ENCODE peak calls at places on chromosomes 11 and 22, in eight cellular contexts. V, P, H, S, C, B, F and R are unnamed samples. For H3K36me3, the result is how much of the 10 kb centered on the place peaks cover.

GRCh38 chr22:38623357-38623756 is 32.8 kb downstream of the FAM227A start:
- DNase-seq in V (no peak), P (no peak), H (no peak), S (peak), C (no peak), B (no peak), F (no peak), R (peak)

GRCh38 chr11:69546735-69547370 is 65.4 kb downstream of the LINC01488 start:
- DNase-seq in V (no peak), P (no peak), H (no peak), S (peak), C (no peak), B (no peak), F (peak), R (no peak)

GRCh38 chr11:61918251-61919112 is 1.1 kb upstream of the RAB3IL1 start:
- DNase-seq in V (no peak), P (peak), H (no peak), S (no peak), C (no peak), B (peak), F (peak), R (no peak)

GRCh38 chr11:10990160-10990559 is 132.3 kb upstream of the ZBED5 start:
- DNase-seq in V (no peak), P (no peak), H (no peak), S (no peak), C (no peak), B (no peak), F (no peak), R (no peak)

GRCh38 chr11:65611028-65611757 is 2.8 kb downstream of the MAP3K11 start:
- DNase-seq in V (no peak), P (peak), H (peak), S (peak), C (no peak), B (no peak), F (no peak), R (peak)

GRCh38 chr11:86805873-86806310 is 5.5 kb downstream of the PRSS23 start:
- DNase-seq in V (no peak), P (no peak), H (no peak), S (no peak), C (no peak), B (no peak), F (no peak), R (no peak)

GRCh38 chr11:3747704-3748103 is 49.6 kb downstream of the NUP98 start:
- DNase-seq in V (no peak), P (no peak), H (no peak), S (no peak), C (no peak), B (no peak), F (no peak), R (no peak)

GRCh38 chr22:22032906-22033802 is 50.6 kb upstream of the TOP3B start:
- DNase-seq in V (no peak), P (no peak), H (no peak), S (no peak), C (no peak), B (no peak), F (no peak), R (no peak)

GRCh38 chr11:8219257-8220021 is 44.2 kb downstream of the LMO1 start:
- DNase-seq in V (peak), P (peak), H (no peak), S (no peak), C (no peak), B (peak), F (no peak), R (peak)

GRCh38 chr11:69284081-69284511 is 9.9 kb upstream of the MYEOV start:
- DNase-seq in V (no peak), P (no peak), H (no peak), S (no peak), C (no peak), B (no peak), F (no peak), R (no peak)

GRCh38 chr11:3835100-3835485 is 5.7 kb downstream of the RHOG start:
- DNase-seq in V (peak), P (no peak), H (no peak), S (no peak), C (no peak), B (no peak), F (no peak), R (no peak)

GRCh38 chr11:70471254-70471653 is 72.9 kb downstream of the CTTN start:
- DNase-seq in V (no peak), P (no peak), H (no peak), S (no peak), C (no peak), B (peak), F (peak), R (no peak)

GRCh38 chr22:49733631-49734030 is 94.0 kb downstream of the BRD1 start:
- DNase-seq in V (no peak), P (no peak), H (no peak), S (no peak), C (peak), B (no peak), F (no peak), R (peak)

GRCh38 chr11:72773696-72774095 is 20.2 kb downstream of the STARD10 start:
- DNase-seq in V (peak), P (no peak), H (no peak), S (no peak), C (no peak), B (no peak), F (no peak), R (no peak)

GRCh38 chr11:5564259-5565019 is 16.1 kb upstream of the OR52H1 start:
- DNase-seq in V (no peak), P (no peak), H (no peak), S (no peak), C (no peak), B (no peak), F (no peak), R (no peak)

GRCh38 chr22:21778705-21779363 is 43.2 kb upstream of the YPEL1 start:
- DNase-seq in V (no peak), P (no peak), H (no peak), S (no peak), C (no peak), B (no peak), F (no peak), R (no peak)

GRCh38 chr11:133829566-133829965 is 15.7 kb downstream of the SPATA19 start:
- DNase-seq in V (no peak), P (no peak), H (no peak), S (no peak), C (no peak), B (no peak), F (no peak), R (no peak)

DNA sequence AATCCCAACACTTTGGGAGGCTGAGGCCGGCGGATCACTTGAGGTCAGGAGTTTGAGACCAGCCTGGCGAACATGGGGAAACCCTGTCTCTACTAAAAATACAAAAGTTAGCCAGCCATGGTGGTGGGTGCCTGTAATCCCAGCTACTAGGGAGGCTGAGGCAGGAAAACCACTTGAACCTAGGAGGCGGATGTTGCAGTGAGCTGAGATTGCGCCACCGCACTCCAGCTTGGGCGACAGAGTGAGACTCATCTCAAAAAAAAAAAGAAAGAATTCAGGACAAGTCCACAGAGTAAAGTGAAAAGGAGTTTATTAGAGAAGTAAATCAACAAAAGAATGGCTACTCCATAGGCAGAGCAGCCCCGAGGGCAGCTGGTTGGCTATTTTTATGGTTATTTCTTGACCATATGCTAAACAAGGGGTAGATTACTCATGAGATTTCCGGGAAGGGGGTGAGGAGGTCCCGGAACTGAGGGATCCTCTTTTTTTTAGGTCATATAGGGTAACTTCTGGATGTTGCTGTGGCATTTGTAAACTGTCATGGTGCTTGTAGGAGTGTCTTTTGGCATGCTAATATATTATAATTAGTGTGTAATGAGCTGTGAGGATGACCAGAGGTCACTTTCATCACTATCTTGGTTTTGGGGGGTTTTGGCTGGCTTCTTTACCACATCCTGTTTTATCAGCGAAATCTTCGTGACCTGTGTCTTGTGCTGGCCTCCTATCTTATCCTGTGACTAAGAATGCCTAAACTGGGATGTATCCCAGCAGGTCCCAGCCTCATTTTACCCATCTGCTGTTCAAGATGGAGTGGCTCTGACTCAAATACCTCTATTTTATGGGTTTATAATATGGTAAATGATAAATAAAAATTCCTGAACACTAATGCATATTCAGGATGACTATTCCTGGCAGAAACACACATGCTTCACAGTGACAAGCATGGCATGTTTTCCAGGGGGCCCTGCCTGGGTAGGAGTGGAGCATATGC is 11.0 kb downstream of the KREMEN1 start:
- DNase-seq in V (no peak), P (no peak), H (no peak), S (no peak), C (no peak), B (no peak), F (no peak), R (no peak)
- H3K27ac ChIP-seq in V (no peak), P (no peak), H (no peak), S (no peak), C (peak), B (no peak), F (no peak), R (peak)

DNA sequence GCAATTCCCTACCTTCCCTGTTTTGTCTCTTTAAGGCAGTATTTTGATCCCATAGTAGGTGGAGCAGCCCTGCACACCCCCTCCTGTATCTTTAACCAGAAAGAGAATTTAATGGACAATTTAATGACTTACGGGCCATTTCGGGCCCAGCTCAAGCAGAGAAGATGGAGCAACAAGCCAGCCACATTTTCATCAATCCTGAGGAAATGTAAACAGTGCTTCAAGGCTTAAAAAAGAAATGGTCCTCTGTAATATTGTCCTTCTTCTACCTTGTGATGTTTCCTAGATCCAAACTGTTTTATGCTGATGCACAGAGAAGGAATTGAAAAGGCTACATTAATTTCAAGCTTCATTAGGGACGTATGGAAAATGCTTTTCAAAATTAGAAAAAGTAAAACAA is 88.6 kb downstream of the MTMR3 start:
- DNase-seq in V (no peak), P (no peak), H (no peak), S (no peak), C (no peak), B (no peak), F (no peak), R (no peak)
- TF ChIP-seq POLR2A in V (no peak), P (no peak), H (no peak), S (no peak), C (no peak), B (no peak), F (no peak), R (no peak)

GRCh38 chr22:20741634-20742581 is 32.0 kb upstream of the SERPIND1 start:
- DNase-seq in V (peak), P (no peak), H (no peak), S (no peak), C (no peak), B (peak), F (no peak), R (no peak)

GRCh38 chr22:20745177-20745576 is 28.7 kb upstream of the SERPIND1 start:
- DNase-seq in V (no peak), P (no peak), H (no peak), S (peak), C (no peak), B (no peak), F (no peak), R (no peak)

GRCh38 chr22:20742764-20743163 is 31.1 kb upstream of the SERPIND1 start:
- DNase-seq in V (no peak), P (no peak), H (no peak), S (no peak), C (no peak), B (no peak), F (no peak), R (no peak)

GRCh38 chr22:20746466-20747189 is 27.3 kb upstream of the SERPIND1 start:
- DNase-seq in V (no peak), P (no peak), H (no peak), S (peak), C (no peak), B (no peak), F (no peak), R (no peak)

GRCh38 chr22:20744456-20744855 is 29.5 kb upstream of the SERPIND1 start:
- DNase-seq in V (no peak), P (no peak), H (no peak), S (no peak), C (no peak), B (no peak), F (no peak), R (no peak)
- H3K36me3 ChIP-seq in V (under half), P (under half), H (half or more), S (under half), C (under half), B (half or more), F (half or more), R (half or more)

DNA sequence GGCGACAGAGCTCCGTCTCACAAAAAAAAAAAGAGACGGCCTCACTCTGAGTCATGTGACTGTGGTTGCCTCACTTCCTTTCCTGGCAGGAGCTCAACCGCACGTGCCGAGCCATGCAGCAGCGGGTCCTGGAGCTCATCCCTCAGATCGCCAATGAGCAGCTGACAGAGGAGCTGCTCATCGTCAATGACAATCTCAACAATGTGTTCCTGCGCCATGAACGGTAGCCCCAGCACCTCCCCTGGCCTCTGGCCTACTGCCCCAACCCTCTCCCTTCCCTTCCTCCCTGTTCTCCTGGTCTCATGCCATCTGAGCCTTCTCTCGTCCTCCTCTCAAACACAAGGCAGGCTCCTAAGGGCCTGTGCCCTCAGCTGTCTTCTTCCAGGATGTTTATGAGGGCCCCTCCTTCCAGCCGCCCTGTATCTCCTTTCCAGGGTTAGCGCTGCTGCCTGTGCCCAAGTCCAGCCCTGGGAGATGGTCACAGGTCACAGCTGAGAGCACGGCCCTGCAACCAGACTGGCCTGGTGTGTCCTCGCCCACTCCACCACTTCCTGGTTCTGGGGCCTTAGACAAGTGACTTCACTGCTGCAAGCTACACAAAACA is 30.7 kb downstream of the TOM1 start:
- DNase-seq in V (peak), P (peak), H (peak), S (peak), C (no peak), B (peak), F (peak), R (peak)
- H3K27ac ChIP-seq in V (peak), P (peak), H (peak), S (peak), C (peak), B (peak), F (peak), R (peak)

DNA sequence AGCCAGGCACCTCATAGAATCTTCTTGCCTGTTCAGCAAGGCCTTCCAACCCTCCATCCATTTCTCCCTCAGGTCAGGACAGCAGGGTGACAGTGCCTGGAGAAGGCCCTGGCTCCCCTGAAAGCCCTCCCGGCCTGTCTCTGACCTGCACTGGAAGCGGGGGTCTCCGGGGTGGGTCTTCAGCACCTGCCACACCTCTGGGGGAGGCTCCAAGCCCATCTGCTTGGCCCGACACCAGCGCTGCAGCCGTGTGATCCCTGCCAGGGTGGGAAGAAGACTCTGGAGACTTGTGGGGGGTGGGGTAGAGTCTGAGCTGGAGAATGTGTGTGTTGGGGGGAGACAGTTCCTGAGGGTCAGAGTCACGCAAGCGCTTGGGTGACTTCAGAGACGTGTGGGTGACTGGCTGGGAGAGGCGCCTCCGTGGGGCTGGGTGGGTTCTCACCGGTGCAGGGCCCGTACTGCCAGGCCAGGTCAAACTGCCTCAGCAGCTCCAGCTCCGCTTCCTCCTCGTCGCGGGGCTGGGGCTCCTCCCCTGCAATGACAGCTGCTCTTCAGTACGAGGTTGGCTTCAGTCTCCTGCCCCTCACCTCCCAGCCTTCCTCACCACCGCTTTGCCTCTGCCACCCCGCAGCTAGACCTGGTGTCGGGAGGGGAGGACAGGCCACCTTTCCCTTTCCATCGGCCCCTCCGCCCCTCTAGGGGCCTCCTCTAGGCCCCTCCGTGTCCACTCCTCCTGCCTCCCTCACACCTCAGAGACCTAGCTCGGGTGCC is 615 bp downstream of the POLD4 start:
- DNase-seq in V (peak), P (peak), H (peak), S (peak), C (peak), B (no peak), F (peak), R (no peak)
- TF ChIP-seq POLR2A in V (no peak), P (no peak), H (no peak), S (no peak), C (no peak), B (no peak), F (no peak), R (no peak)

DNA sequence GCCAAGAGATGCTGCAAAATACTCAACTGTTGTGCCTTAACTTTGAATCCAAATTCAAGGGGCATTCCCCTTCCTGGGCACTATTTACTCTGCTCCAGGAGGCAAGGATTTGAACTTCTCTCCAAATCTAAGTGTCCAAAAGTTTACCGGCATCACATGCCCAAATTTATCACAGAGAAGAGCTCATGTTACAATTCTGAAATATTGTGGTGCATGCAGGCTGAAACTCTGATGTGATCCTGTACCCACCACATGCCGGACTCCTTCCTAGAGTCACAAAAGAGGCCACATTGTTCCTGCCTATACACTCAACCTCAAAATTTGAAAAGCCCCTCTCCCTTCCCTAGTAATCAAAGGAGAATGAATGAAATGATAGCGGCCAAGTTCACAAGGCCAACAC is 1.3 kb downstream of the TRAF6 start:
- DNase-seq in V (no peak), P (no peak), H (no peak), S (no peak), C (no peak), B (no peak), F (no peak), R (no peak)
- H3K36me3 ChIP-seq in V (under half), P (under half), H (under half), S (under half), C (under half), B (under half), F (under half), R (under half)

DNA sequence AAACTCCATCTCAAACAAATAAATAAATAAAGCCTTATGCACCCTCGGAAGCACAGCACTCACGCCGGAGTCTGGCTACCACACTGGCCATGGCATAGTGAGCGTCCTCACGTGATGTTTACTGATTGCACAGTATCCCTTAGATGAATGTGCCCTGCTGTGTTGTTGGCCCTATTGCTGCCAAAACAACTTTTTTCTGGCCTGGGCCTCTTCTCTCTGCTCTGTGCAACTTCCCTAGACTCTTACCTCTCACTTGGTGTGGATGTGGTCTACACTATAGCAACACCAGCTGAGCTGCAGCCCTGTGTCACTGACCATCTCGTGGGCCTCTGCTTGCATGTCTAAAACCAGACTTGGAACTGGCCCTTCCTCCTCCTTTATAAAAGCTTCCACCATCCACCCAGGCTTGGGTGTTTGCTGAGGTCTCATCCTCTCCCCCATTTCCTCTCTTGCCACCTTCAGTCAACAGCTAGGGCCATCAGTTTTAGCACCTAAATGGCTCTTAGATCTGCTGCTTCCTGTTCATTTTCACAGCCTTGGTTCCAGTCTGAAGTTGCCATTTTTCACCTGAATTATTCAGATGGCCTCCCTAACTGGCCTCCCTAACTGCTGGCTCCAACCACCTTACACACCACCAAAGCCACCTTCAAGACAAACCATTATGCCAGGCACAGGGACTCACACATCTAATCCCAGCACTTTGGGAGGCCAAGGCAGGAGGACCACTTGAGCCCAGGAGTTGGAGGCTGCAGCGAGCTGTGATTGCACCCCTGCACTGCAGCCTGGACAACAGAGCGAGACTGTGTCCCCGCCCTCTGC is 9.2 kb downstream of the ZNF74 start:
- DNase-seq in V (no peak), P (no peak), H (no peak), S (peak), C (no peak), B (no peak), F (no peak), R (peak)
- H3K27ac ChIP-seq in V (no peak), P (no peak), H (no peak), S (no peak), C (no peak), B (no peak), F (no peak), R (no peak)